ENCODE peak calls at places on chromosome 14, in ten cellular contexts. Q is A549; Y is stomach; F is lower lobe of right lung; K is tibial artery; B is heart left ventricle; A is vagina; V is ovary; P is right lobe of liver; R is CD8-positive, alpha-beta T cell. L is an unnamed sample.

GRCh38 chr14:34181308-34181707 is 230.4 kb upstream of the EGLN3 start:
- DNase-seq in Q (no peak), Y (no peak), F (no peak), K (no peak), B (no peak), A (no peak), V (no peak), P (no peak), R (no peak), L (no peak)

GRCh38 chr14:58082011-58082410 is 70.0 kb downstream of the ARMH4 start:
- DNase-seq in Q (no peak), Y (no peak), F (no peak), K (no peak), B (no peak), A (no peak), V (no peak), P (no peak), R (no peak), L (no peak)

GRCh38 chr14:32507029-32507984 is 178.2 kb downstream of the AKAP6 start:
- DNase-seq in Q (peak; percentile 7), Y (no peak), F (no peak), K (no peak), B (no peak), A (no peak), V (no peak), P (no peak), R (no peak), L (no peak)

GRCh38 chr14:54737132-54737711 is 165.4 kb downstream of the GCH1 start:
- DNase-seq in Q (no peak), Y (no peak), F (no peak), K (no peak), B (no peak), A (no peak), V (no peak), P (no peak), R (no peak), L (no peak)

GRCh38 chr14:23070262-23071129 is 13.2 kb upstream of the CDH24 start:
- DNase-seq in Q (no peak), Y (no peak), F (no peak), K (no peak), B (no peak), A (no peak), V (no peak), P (no peak), R (no peak), L (no peak)

GRCh38 chr14:69312608-69313007 is 52.6 kb downstream of the GALNT16 start:
- DNase-seq in Q (no peak), Y (no peak), F (no peak), K (peak; percentile 57), B (no peak), A (no peak), V (no peak), P (no peak), R (no peak), L (no peak)

GRCh38 chr14:100674897-100675618 is 51.6 kb upstream of the DLK1 start:
- DNase-seq in Q (no peak), Y (no peak), F (no peak), K (no peak), B (no peak), A (no peak), V (no peak), P (no peak), R (no peak), L (no peak)

GRCh38 chr14:44963775-44964380 is 1.9 kb downstream of the TOGARAM1 start:
- DNase-seq in Q (no peak), Y (no peak), F (no peak), K (no peak), B (no peak), A (no peak), V (no peak), P (no peak), R (no peak), L (no peak)

GRCh38 chr14:34247605-34248004 is 214.4 kb downstream of the SPTSSA start:
- DNase-seq in Q (no peak), Y (no peak), F (no peak), K (no peak), B (no peak), A (no peak), V (no peak), P (no peak), R (no peak), L (no peak)

GRCh38 chr14:79915411-79915810 is 295.9 kb downstream of the DIO2 start:
- DNase-seq in Q (no peak), Y (no peak), F (no peak), K (no peak), B (no peak), A (no peak), V (no peak), P (no peak), R (no peak), L (no peak)

GRCh38 chr14:24289649-24290283 is 9.8 kb downstream of the DHRS1 start:
- DNase-seq in Q (no peak), Y (no peak), F (no peak), K (no peak), B (no peak), A (no peak), V (no peak), P (no peak), R (peak; percentile 3), L (no peak)

DNA sequence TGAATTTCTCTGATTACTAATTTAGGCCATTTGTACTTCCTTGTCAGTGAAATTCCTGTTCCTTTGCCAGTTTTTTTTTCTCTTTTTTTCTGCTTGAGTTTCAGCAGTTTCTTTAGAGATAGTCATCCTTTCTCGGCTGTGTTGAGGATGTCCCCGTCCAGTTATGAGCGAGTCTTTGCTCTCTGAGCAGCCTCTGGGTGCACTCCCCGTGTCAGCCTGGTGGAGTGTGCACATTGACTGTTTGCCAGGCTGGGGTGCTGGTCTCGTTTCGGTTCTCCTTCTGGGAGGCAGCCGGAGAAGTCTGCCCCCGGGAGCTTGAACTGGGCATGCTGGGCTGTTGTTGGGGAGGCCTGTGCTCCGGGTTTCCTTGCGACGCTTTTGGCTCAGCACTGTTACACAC is 3.0 kb downstream of the PACS2 start:
- DNase-seq in Q (no peak), Y (no peak), F (no peak), K (peak; percentile 71), B (no peak), A (no peak), V (no peak), P (no peak), R (no peak), L (peak; percentile 49)
- TF ChIP-seq CTCF in Q (no peak), Y (no peak), F (no peak), K (no peak), B (no peak), A (no peak), V (no peak), P (peak; percentile 13), R (no peak), L (no peak)

GRCh38 chr14:68253381-68253780 is 433.8 kb downstream of the RAD51B start:
- DNase-seq in Q (no peak), Y (no peak), F (no peak), K (no peak), B (no peak), A (no peak), V (no peak), P (no peak), R (no peak), L (no peak)

GRCh38 chr14:68254669-68255527 is 435.3 kb downstream of the RAD51B start:
- DNase-seq in Q (no peak), Y (no peak), F (no peak), K (no peak), B (no peak), A (no peak), V (no peak), P (no peak), R (no peak), L (no peak)

GRCh38 chr14:68255697-68256178 is 436.2 kb downstream of the RAD51B start:
- DNase-seq in Q (no peak), Y (no peak), F (no peak), K (no peak), B (no peak), A (no peak), V (no peak), P (no peak), R (no peak), L (no peak)

GRCh38 chr14:68251766-68252100 is 432.2 kb downstream of the RAD51B start:
- DNase-seq in Q (no peak), Y (no peak), F (no peak), K (no peak), B (no peak), A (no peak), V (no peak), P (no peak), R (no peak), L (no peak)

GRCh38 chr14:68253878-68254528 is 434.4 kb downstream of the RAD51B start:
- DNase-seq in Q (no peak), Y (no peak), F (no peak), K (no peak), B (no peak), A (no peak), V (no peak), P (no peak), R (no peak), L (no peak)
- H3K9me3 ChIP-seq in Q (no peaks in the 10 kb centered on the region), Y (no peaks in the 10 kb centered on the region), F (no peaks in the 10 kb centered on the region), K (no peaks in the 10 kb centered on the region), B (no peaks in the 10 kb centered on the region), A (no peaks in the 10 kb centered on the region), V (no peaks in the 10 kb centered on the region), P (no peaks in the 10 kb centered on the region), R (no peaks in the 10 kb centered on the region), L (no peaks in the 10 kb centered on the region)

GRCh38 chr14:20692111-20692751 is 3.7 kb downstream of the ANG start:
- DNase-seq in Q (no peak), Y (no peak), F (no peak), K (no peak), B (no peak), A (no peak), V (no peak), P (no peak), R (no peak), L (no peak)

GRCh38 chr14:20686386-20687143 is 2.0 kb upstream of the ANG start:
- DNase-seq in Q (no peak), Y (peak; percentile 61), F (no peak), K (no peak), B (no peak), A (no peak), V (no peak), P (no peak), R (no peak), L (no peak)

GRCh38 chr14:20688167-20688839 is at the start of gene ANG:
- DNase-seq in Q (no peak), Y (no peak), F (no peak), K (no peak), B (no peak), A (no peak), V (no peak), P (no peak), R (no peak), L (no peak)

GRCh38 chr14:20687362-20688166 is 1.0 kb upstream of the ANG start:
- DNase-seq in Q (no peak), Y (peak; percentile 52), F (no peak), K (no peak), B (no peak), A (no peak), V (no peak), P (no peak), R (no peak), L (no peak)

GRCh38 chr14:20690848-20691640 is 2.5 kb downstream of the ANG start:
- DNase-seq in Q (peak; percentile 71), Y (peak; percentile 45), F (no peak), K (no peak), B (no peak), A (no peak), V (peak; percentile 58), P (no peak), R (peak; percentile 10), L (peak; percentile 73)
- TF ChIP-seq CTCF in Q (peak; percentile 88), Y (peak; percentile 85), F (peak; percentile 86), K (peak; percentile 81), B (peak; percentile 86), A (peak; percentile 62), V (peak; percentile 80), P (peak; percentile 92), R (peak; percentile 98), L (peak; percentile 79)

GRCh38 chr14:77782202-77782601 is 17.7 kb upstream of the ADCK1 start:
- DNase-seq in Q (no peak), Y (no peak), F (no peak), K (no peak), B (no peak), A (no peak), V (no peak), P (no peak), R (no peak), L (no peak)
- H3K9me3 ChIP-seq in Q (no peaks in the 10 kb centered on the region), Y (no peaks in the 10 kb centered on the region), F (no peaks in the 10 kb centered on the region), K (no peaks in the 10 kb centered on the region), B (no peaks in the 10 kb centered on the region), A (no peaks in the 10 kb centered on the region), V (no peaks in the 10 kb centered on the region), P (no peaks in the 10 kb centered on the region), R (no peaks in the 10 kb centered on the region), L (no peaks in the 10 kb centered on the region)

L was measured in Peyer's patch.